ENCODE peak calls at places on chromosomes 3 and 15, in seven cellular contexts. C, D, W, Z, Y, U and T are unnamed samples.
A peak's percentile ranks its signal among the peaks of the same experiment; 100 is the strongest.

GRCh38 chr15:85398822-85399221 is 18.4 kb downstream of the AKAP13 start:
- DNase-seq in C (no peak), Y (no peak), U (no peak), Z (no peak), W (no peak), D (no peak), T (no peak)

GRCh38 chr3:194395767-194396527 is 3.1 kb downstream of the GP5 start:
- DNase-seq in Y (peak; percentile 73), D (peak; percentile 59), U (peak; percentile 64), W (no peak), Z (peak; percentile 78), C (no peak), T (no peak)

GRCh38 chr3:49357466-49358216 is 512 bp downstream of the GPX1 start:
- DNase-seq in Z (peak; percentile 59), D (peak; percentile 70), C (peak; percentile 15), Y (peak; percentile 54), W (no peak), U (peak; percentile 49), T (peak; percentile 20)

GRCh38 chr3:70038671-70039070 is 39.1 kb downstream of the SAMMSON start:
- DNase-seq in D (no peak), U (no peak), Y (no peak), C (no peak), Z (no peak), W (no peak), T (no peak)

GRCh38 chr15:36887214-36888017 is 212.9 kb downstream of the MEIS2 start:
- DNase-seq in Y (no peak), C (no peak), D (no peak), Z (no peak), U (no peak), W (no peak), T (no peak)

GRCh38 chr15:94638183-94638582 is 406.8 kb downstream of the MCTP2 start:
- DNase-seq in U (no peak), W (peak; percentile 46), Y (no peak), C (no peak), Z (no peak), D (no peak), T (no peak)

GRCh38 chr3:129305592-129306091 is 27.0 kb downstream of the HMCES start:
- DNase-seq in U (no peak), D (peak; percentile 89), Y (peak; percentile 24), Z (no peak), W (peak; percentile 97), C (peak; percentile 58), T (no peak)

GRCh38 chr15:66901336-66902100 is 163.9 kb upstream of the SMAD3 start:
- DNase-seq in C (no peak), Y (no peak), D (no peak), U (no peak), W (no peak), Z (no peak), T (no peak)

GRCh38 chr3:142000341-142000870 is 124.0 kb downstream of the ATP1B3 start:
- DNase-seq in Z (no peak), W (no peak), C (no peak), U (no peak), Y (no peak), D (no peak), T (no peak)

GRCh38 chr3:181075098-181075497 is 85.6 kb upstream of the DNAJC19 start:
- DNase-seq in Y (no peak), D (no peak), C (no peak), W (no peak), Z (no peak), U (no peak), T (no peak)

GRCh38 chr3:108088697-108089096 is 2.1 kb downstream of the CD47 start:
- DNase-seq in U (peak; percentile 58), C (peak; percentile 30), D (no peak), W (no peak), Z (peak; percentile 81), Y (no peak), T (peak; percentile 39)

GRCh38 chr15:36428102-36428845 is 151.2 kb upstream of the CDIN1 start:
- DNase-seq in Y (no peak), D (no peak), U (no peak), C (no peak), W (peak; percentile 36), Z (no peak), T (no peak)

GRCh38 chr3:55826731-55827496 is 339.8 kb upstream of the WNT5A start:
- DNase-seq in D (no peak), C (no peak), Y (no peak), Z (no peak), W (no peak), U (no peak), T (no peak)

GRCh38 chr3:16658004-16658932 is 53.0 kb upstream of the DAZL start:
- DNase-seq in U (no peak), D (no peak), W (no peak), Y (no peak), Z (no peak), C (no peak), T (no peak)

GRCh38 chr15:71743861-71744382 is 66.4 kb upstream of the NR2E3 start:
- DNase-seq in W (no peak), D (no peak), U (peak; percentile 61), Y (peak; percentile 52), Z (peak; percentile 25), C (peak; percentile 62), T (peak; percentile 52)

GRCh38 chr3:73499787-73500186 is 125.0 kb downstream of the PDZRN3 start:
- DNase-seq in U (no peak), Y (no peak), D (no peak), C (no peak), W (no peak), Z (no peak), T (no peak)

GRCh38 chr15:99424978-99425665 is 140.7 kb upstream of the MEF2A start:
- DNase-seq in C (no peak), W (no peak), Z (peak; percentile 71), Y (peak; percentile 31), D (peak; percentile 75), U (peak; percentile 63), T (no peak)

GRCh38 chr3:160616311-160616710 is 50.9 kb upstream of the KPNA4 start:
- DNase-seq in Z (no peak), Y (no peak), D (no peak), W (no peak), U (no peak), C (no peak), T (no peak)

GRCh38 chr15:101504866-101505609 is 15.5 kb upstream of the PCSK6 start:
- DNase-seq in C (no peak), Z (no peak), Y (no peak), W (no peak), D (no peak), U (no peak), T (no peak)

GRCh38 chr3:170962426-170962825 is 54.0 kb upstream of the EIF5A2 start:
- DNase-seq in Y (no peak), C (no peak), W (no peak), U (no peak), D (no peak), Z (no peak), T (no peak)

GRCh38 chr3:43879166-43879565 is 188.4 kb downstream of the ABHD5 start:
- DNase-seq in D (no peak), Y (no peak), C (peak; percentile 64), U (peak; percentile 11), W (no peak), Z (no peak), T (no peak)

GRCh38 chr3:53758846-53759245 is 87.4 kb downstream of the CHDH start:
- DNase-seq in C (no peak), U (no peak), Z (no peak), Y (no peak), W (no peak), D (no peak), T (no peak)

GRCh38 chr3:135168822-135169221 is 373.8 kb downstream of the EPHB1 start:
- DNase-seq in D (no peak), U (no peak), Y (no peak), W (no peak), C (no peak), Z (no peak), T (no peak)

GRCh38 chr15:91912336-91912735 is 58.8 kb downstream of the SLCO3A1 start:
- DNase-seq in Z (no peak), Y (no peak), D (no peak), C (no peak), U (no peak), W (no peak), T (no peak)

GRCh38 chr3:49747792-49748480 is 24.2 kb upstream of the GMPPB start:
- DNase-seq in Y (no peak), D (no peak), W (no peak), C (no peak), Z (no peak), U (no peak), T (no peak)

GRCh38 chr3:133047980-133048379 is 9.8 kb downstream of the TMEM108 start:
- DNase-seq in W (no peak), Y (no peak), Z (no peak), U (no peak), C (no peak), D (no peak), T (no peak)

GRCh38 chr15:71279757-71280141 is 164.5 kb downstream of the THSD4 start:
- DNase-seq in Y (no peak), W (no peak), U (no peak), D (no peak), Z (no peak), C (no peak), T (no peak)

GRCh38 chr3:71564361-71564760 is 19.2 kb downstream of the FOXP1 start:
- DNase-seq in D (no peak), C (peak; percentile 64), Y (no peak), U (no peak), W (no peak), Z (no peak), T (no peak)

GRCh38 chr3:36877930-36878685 is 66.7 kb downstream of the TRANK1 start:
- DNase-seq in C (no peak), D (no peak), Y (no peak), U (no peak), W (no peak), Z (no peak), T (no peak)

GRCh38 chr3:151553873-151554272 is 93.0 kb upstream of the IGSF10 start:
- DNase-seq in Z (no peak), Y (no peak), U (no peak), C (no peak), W (no peak), D (peak; percentile 59), T (no peak)

GRCh38 chr3:127206611-127207516 is 13.9 kb downstream of the PRR23E start:
- DNase-seq in Y (no peak), U (no peak), W (no peak), D (no peak), C (no peak), Z (no peak), T (no peak)

GRCh38 chr3:184774996-184775715 is 36.8 kb upstream of the VPS8 start:
- DNase-seq in W (no peak), Y (no peak), C (no peak), U (no peak), Z (no peak), D (no peak), T (no peak)

GRCh38 chr3:48468329-48468731 is 21.8 kb downstream of the ATRIP start:
- DNase-seq in C (no peak), W (no peak), U (no peak), Y (no peak), Z (no peak), D (no peak), T (no peak)

GRCh38 chr3:65974505-65974904 is 64.2 kb downstream of the MAGI1 start:
- DNase-seq in W (no peak), C (no peak), U (no peak), D (no peak), Y (no peak), Z (no peak), T (no peak)

GRCh38 chr15:75067123-75067854 is 43.9 kb downstream of the PPCDC start:
- DNase-seq in D (no peak), U (peak; percentile 82), Z (peak; percentile 73), C (no peak), Y (no peak), W (no peak), T (no peak)

GRCh38 chr15:81133782-81134461 is at the start of gene CFAP161:
- DNase-seq in Z (peak; percentile 42), D (peak; percentile 92), U (peak; percentile 26), C (peak; percentile 32), Y (no peak), W (peak; percentile 82), T (no peak)

GRCh38 chr3:150740733-150741496 is 22.1 kb downstream of the SIAH2 start:
- DNase-seq in C (no peak), W (no peak), Z (peak; percentile 64), D (no peak), Y (no peak), U (no peak), T (no peak)

GRCh38 chr3:29293371-29293770 is 12.5 kb downstream of the RBMS3 start:
- DNase-seq in W (no peak), U (no peak), Z (no peak), D (no peak), C (no peak), Y (no peak), T (no peak)